ENCODE peak calls at places on chromosomes 1 and 21, in nine cellular contexts. Y is AG04450, U is pancreas, Q is kidney epithelial cell, F is NB4, E is lower lobe of right lung, M is cardiac fibroblast, X is A549, T is epithelial cell of esophagus. C is an unnamed sample.

GRCh38 chr21:37622755-37623543 is 256.4 kb downstream of the DYRK1A start:
- DNase-seq in Y (no peak), U (no peak), Q (no peak), F (no peak), E (no peak), M (no peak), X (no peak), T (no peak), C (no peak)

GRCh38 chr1:174818951-174819350 is 180.8 kb upstream of the CACYBP start:
- DNase-seq in Y (no peak), U (no peak), Q (no peak), F (no peak), E (no peak), M (peak; percentile 46), X (no peak), T (peak; percentile 93), C (no peak)

GRCh38 chr1:180233191-180234011 is 3.3 kb downstream of the LHX4 start:
- DNase-seq in Y (no peak), U (peak; percentile 30), Q (no peak), F (no peak), E (no peak), M (no peak), X (no peak), T (no peak), C (no peak)

GRCh38 chr1:19029191-19030085 is 73.0 kb upstream of the IFFO2 start:
- DNase-seq in Y (no peak), U (peak; percentile 64), Q (no peak), F (peak; percentile 40), E (no peak), M (no peak), X (no peak), T (peak; percentile 93), C (no peak)

GRCh38 chr1:92901699-92902405 is 59.4 kb downstream of the DIPK1A start:
- DNase-seq in Y (no peak), U (no peak), Q (no peak), F (no peak), E (peak; percentile 40), M (no peak), X (no peak), T (no peak), C (no peak)

GRCh38 chr1:55700359-55701130 is 485.4 kb upstream of the USP24 start:
- DNase-seq in Y (no peak), U (no peak), Q (no peak), F (no peak), E (no peak), M (peak; percentile 62), X (no peak), T (peak; percentile 29), C (no peak)

GRCh38 chr1:185376840-185377635 is 60.0 kb upstream of the IVNS1ABP start:
- DNase-seq in Y (no peak), U (no peak), Q (no peak), F (peak; percentile 13), E (no peak), M (peak; percentile 88), X (peak; percentile 11), T (peak; percentile 7), C (no peak)

GRCh38 chr1:63607322-63607721 is 14.1 kb downstream of the PGM1 start:
- DNase-seq in Y (no peak), U (no peak), Q (no peak), F (no peak), E (no peak), M (no peak), X (no peak), T (no peak), C (no peak)

GRCh38 chr1:228989992-228990827 is 254.9 kb downstream of the RHOU start:
- DNase-seq in Y (no peak), U (no peak), Q (peak; percentile 35), F (peak; percentile 91), E (peak; percentile 81), M (no peak), X (no peak), T (no peak), C (peak; percentile 53)

GRCh38 chr21:44365967-44366585 is 12.7 kb downstream of the TRPM2 start:
- DNase-seq in Y (no peak), U (peak; percentile 37), Q (no peak), F (no peak), E (no peak), M (no peak), X (no peak), T (no peak), C (no peak)

GRCh38 chr1:153598309-153599172 is 14.4 kb downstream of the S100A16 start:
- DNase-seq in Y (no peak), U (no peak), Q (no peak), F (peak; percentile 97), E (no peak), M (peak; percentile 77), X (no peak), T (no peak), C (no peak)

GRCh38 chr1:3305156-3305555 is 149.3 kb upstream of the ARHGEF16 start:
- DNase-seq in Y (no peak), U (no peak), Q (no peak), F (no peak), E (no peak), M (no peak), X (no peak), T (no peak), C (no peak)

GRCh38 chr1:98661544-98662353 is at the start of gene SNX7:
- DNase-seq in Y (peak; percentile 24), U (peak; percentile 95), Q (no peak), F (peak; percentile 19), E (peak; percentile 85), M (peak; percentile 68), X (peak; percentile 70), T (peak; percentile 83), C (peak; percentile 86)

GRCh38 chr1:169451425-169451824 is 24.2 kb upstream of the CCDC181 start:
- DNase-seq in Y (no peak), U (no peak), Q (no peak), F (no peak), E (no peak), M (no peak), X (peak; percentile 7), T (peak; percentile 35), C (no peak)

GRCh38 chr1:3312894-3313578 is 141.4 kb upstream of the ARHGEF16 start:
- DNase-seq in Y (peak; percentile 95), U (no peak), Q (peak; percentile 88), F (peak; percentile 88), E (peak; percentile 90), M (peak; percentile 94), X (peak; percentile 91), T (peak; percentile 66), C (peak; percentile 74)

GRCh38 chr1:168923521-168924136 is 182.9 kb upstream of the ATP1B1 start:
- DNase-seq in Y (no peak), U (no peak), Q (no peak), F (no peak), E (no peak), M (no peak), X (peak; percentile 33), T (no peak), C (no peak)

DNA sequence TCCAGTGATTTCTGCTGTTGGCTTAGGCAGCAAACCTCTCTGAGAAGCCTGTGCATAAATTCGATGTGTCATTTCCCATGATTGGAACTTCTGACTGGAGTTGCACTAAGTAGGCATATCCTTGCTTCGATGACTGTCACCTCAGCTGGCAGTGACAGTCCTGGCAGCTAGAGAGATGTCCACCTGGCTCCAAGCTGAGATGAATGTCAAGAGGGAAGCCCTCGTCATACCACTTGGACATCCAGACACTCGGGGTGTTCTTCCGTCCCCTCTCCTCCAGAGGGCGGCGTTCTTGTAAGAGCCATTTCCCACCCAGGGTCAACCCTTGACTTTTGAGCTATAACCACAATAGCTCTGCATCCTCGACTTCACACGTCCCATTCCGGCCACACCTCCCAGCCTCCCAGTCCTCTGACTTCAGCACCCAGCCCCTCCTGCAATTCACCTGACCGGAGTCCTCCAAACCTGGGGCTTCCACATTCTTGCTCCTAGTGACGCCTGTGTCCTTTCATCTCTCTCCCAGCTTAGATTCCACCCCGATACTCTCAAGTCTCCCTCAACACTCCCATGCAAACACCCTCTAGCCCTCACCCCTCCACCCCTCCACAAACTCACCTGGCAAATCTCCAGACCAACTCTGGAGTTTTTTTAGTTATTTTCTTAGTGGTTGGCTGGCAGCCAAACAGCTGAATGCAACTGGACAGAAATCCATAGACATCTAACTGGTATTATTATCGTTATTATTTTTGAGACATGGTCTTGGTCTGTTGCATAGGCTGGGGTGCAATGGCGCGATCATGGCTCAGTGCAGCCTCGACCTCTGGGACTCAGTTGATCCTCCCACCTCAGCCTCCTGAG is 17.4 kb downstream of the CA6 start:
- DNase-seq in Y (no peak), U (no peak), Q (no peak), F (peak; percentile 79), E (peak; percentile 78), M (peak; percentile 63), X (peak; percentile 74), T (peak; percentile 54), C (no peak)
- TF ChIP-seq CTCF in Y (peak; percentile 43), U (no peak), Q (peak; percentile 55), F (peak; percentile 81), E (peak; percentile 44), M (peak; percentile 58), X (peak; percentile 44), T (peak; percentile 57), C (peak; percentile 12)

GRCh38 chr1:225137981-225138380 is 208.5 kb downstream of the DNAH14 start:
- DNase-seq in Y (no peak), U (no peak), Q (no peak), F (no peak), E (no peak), M (no peak), X (no peak), T (no peak), C (no peak)

GRCh38 chr1:225146478-225146877 is 217.0 kb downstream of the DNAH14 start:
- DNase-seq in Y (no peak), U (no peak), Q (no peak), F (no peak), E (no peak), M (no peak), X (no peak), T (no peak), C (no peak)

GRCh38 chr1:225143001-225143400 is 213.5 kb downstream of the DNAH14 start:
- DNase-seq in Y (no peak), U (no peak), Q (no peak), F (no peak), E (no peak), M (no peak), X (no peak), T (no peak), C (no peak)
- H3K4me3 ChIP-seq in Y (no peak overlapping the region), U (no peak overlapping the region), Q (no peak overlapping the region), F (no peak overlapping the region), E (no peak overlapping the region), M (no peak overlapping the region), X (no peak overlapping the region), T (no peak overlapping the region), C (no peak overlapping the region)

DNA sequence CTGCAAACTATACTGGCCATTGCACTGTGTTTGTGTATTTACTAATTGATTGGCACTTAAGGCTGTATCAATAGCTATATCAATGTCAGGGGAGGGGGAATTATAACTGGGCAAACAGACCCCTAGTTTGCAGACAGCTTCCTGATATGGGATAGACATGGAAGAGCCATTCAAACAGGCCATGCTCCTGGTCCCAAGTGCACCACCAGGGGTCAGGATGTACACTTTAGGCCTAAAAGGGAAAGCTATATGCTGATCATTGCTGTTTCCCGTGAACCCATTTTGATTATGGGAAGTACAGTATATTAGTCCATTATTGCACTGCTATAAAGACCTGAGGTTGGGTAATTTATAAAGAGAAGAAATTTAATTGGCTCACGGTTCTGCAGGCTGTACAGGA is 125.0 kb upstream of the BACE2 start:
- DNase-seq in Y (no peak), U (no peak), Q (no peak), F (peak; percentile 16), E (no peak), M (no peak), X (peak; percentile 22), T (no peak), C (peak; percentile 26)
- TF ChIP-seq CTCF in Y (no peak), U (no peak), Q (no peak), F (peak; percentile 35), E (peak; percentile 22), M (peak; percentile 15), X (no peak), T (peak; percentile 11), C (no peak)

GRCh38 chr1:234608026-234608719 is 1.8 kb downstream of the IRF2BP2 start:
- DNase-seq in Y (no peak), U (peak; percentile 80), Q (peak; percentile 79), F (peak; percentile 92), E (peak; percentile 85), M (peak; percentile 95), X (peak; percentile 92), T (peak; percentile 96), C (peak; percentile 83)
- H3K4me3 ChIP-seq in Y (peak overlapping the region; percentile 79), U (peak overlapping the region; percentile 96), Q (peak overlapping the region; percentile 79), F (peak overlapping the region; percentile 95), E (peak overlapping the region; percentile 85), M (peak overlapping the region; percentile 69), X (peak overlapping the region; percentile 64), T (peak overlapping the region; percentile 92), C (peak overlapping the region; percentile 86)

C was measured in mucosa of descending colon.